ENCODE peak calls at places on chromosomes 11 and 22, in six cellular contexts. A is stomach, S is HepG2, P is transverse colon, W is esophagus muscularis mucosa, H is A549. D is an unnamed sample.
A peak's percentile ranks its signal among the peaks of the same experiment; 100 is the strongest.

GRCh38 chr11:118897721-118898310 is 14.1 kb downstream of the CXCR5 start:
- DNase-seq in A (no peak), S (no peak), P (peak; percentile 7), W (no peak), H (no peak), D (no peak)

GRCh38 chr11:72821920-72822799 is 7.9 kb downstream of the ATG16L2 start:
- DNase-seq in A (peak; percentile 95), S (peak; percentile 54), P (peak; percentile 92), W (no peak), H (peak; percentile 94), D (peak; percentile 95)

GRCh38 chr11:97361812-97362378 is 972.1 kb downstream of the JRKL start:
- DNase-seq in A (no peak), S (no peak), P (no peak), W (no peak), H (no peak), D (no peak)

GRCh38 chr11:63913866-63914830 is 2.8 kb downstream of the RCOR2 start:
- DNase-seq in A (no peak), S (no peak), P (no peak), W (no peak), H (no peak), D (no peak)

GRCh38 chr22:41445171-41446056 is 1.2 kb downstream of the TOB2 start:
- DNase-seq in A (peak; percentile 32), S (no peak), P (peak; percentile 31), W (no peak), H (no peak), D (peak; percentile 55)

GRCh38 chr11:111176603-111177002 is 68.9 kb upstream of the POU2AF2 start:
- DNase-seq in A (no peak), S (no peak), P (no peak), W (no peak), H (no peak), D (no peak)

GRCh38 chr22:37345863-37346514 is 63.7 kb downstream of the CYTH4 start:
- DNase-seq in A (no peak), S (no peak), P (peak; percentile 14), W (no peak), H (no peak), D (peak; percentile 81)

GRCh38 chr11:898540-899190 is 11.9 kb downstream of the CHID1 start:
- DNase-seq in A (no peak), S (peak; percentile 23), P (no peak), W (no peak), H (no peak), D (no peak)

GRCh38 chr11:24587655-24588054 is 90.8 kb downstream of the LUZP2 start:
- DNase-seq in A (no peak), S (no peak), P (no peak), W (no peak), H (no peak), D (no peak)

GRCh38 chr22:31647516-31647915 is 14.5 kb downstream of the PISD start:
- DNase-seq in A (no peak), S (no peak), P (no peak), W (no peak), H (no peak), D (no peak)

GRCh38 chr22:42678894-42679293 is 29.7 kb upstream of the CYB5R3 start:
- DNase-seq in A (no peak), S (no peak), P (no peak), W (no peak), H (no peak), D (no peak)

GRCh38 chr22:35930933-35931332 is 97.7 kb downstream of the RBFOX2 start:
- DNase-seq in A (no peak), S (peak; percentile 78), P (no peak), W (no peak), H (peak; percentile 29), D (no peak)

GRCh38 chr11:48170176-48170839 is 46.3 kb upstream of the OR4B1 start:
- DNase-seq in A (no peak), S (no peak), P (no peak), W (no peak), H (no peak), D (no peak)

GRCh38 chr22:39469681-39470461 is 13.1 kb downstream of the MGAT3 start:
- DNase-seq in A (no peak), S (peak; percentile 75), P (no peak), W (no peak), H (no peak), D (no peak)

GRCh38 chr11:85945296-85945695 is 90.1 kb downstream of the CCDC83 start:
- DNase-seq in A (no peak), S (no peak), P (no peak), W (no peak), H (no peak), D (no peak)

DNA sequence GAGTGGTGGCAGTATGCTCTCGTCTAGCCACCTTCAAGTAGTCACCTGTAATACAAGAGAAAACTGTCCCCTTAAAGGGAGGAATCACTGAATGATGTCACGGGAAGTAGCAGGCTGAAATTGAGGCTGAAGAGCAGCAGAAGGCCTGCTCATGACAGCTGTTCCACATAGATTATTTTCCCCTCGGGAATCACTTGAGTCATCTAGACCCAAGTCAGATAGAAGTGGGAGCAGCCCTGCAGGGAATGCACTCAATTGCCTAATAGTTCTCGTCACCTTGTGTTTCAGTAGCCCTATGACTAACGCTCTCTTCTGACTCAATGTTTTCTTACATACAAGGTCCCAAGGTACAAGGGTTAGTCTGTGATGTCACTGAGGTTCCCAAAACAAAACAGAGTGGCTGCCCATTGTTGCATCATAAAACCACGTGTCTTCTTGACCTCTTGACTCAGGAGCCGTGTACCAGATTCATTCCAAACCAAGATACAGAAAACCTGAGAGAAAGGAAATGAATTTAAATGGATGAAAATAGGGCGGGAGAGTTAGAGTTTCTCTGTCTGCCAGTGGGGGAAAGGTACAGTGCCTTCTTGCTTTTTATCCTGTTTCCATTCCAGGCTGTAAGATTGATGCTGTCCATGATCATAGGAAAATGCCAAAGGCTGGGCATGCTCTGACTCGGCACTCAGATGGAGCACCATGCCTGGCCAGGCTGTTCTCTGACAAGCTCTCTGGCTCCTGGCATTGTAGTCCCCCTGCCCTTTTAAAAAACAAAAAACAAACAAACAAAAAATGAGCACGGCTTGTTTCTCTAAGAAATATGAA is 21.6 kb upstream of the C11orf96 start:
- DNase-seq in A (peak; percentile 46), S (peak; percentile 91), P (peak; percentile 46), W (peak; percentile 96), H (peak; percentile 95), D (peak; percentile 75)
- TF ChIP-seq EP300 in A (peak; percentile 93), S (no peak), P (peak; percentile 84), W (peak; percentile 84), H (peak; percentile 61), D (peak; percentile 100)

GRCh38 chr11:106032861-106033260 is 10.8 kb upstream of the MSANTD4 start:
- DNase-seq in A (no peak), S (no peak), P (no peak), W (no peak), H (no peak), D (no peak)

GRCh38 chr11:106031936-106032335 is 9.9 kb upstream of the MSANTD4 start:
- DNase-seq in A (no peak), S (no peak), P (no peak), W (no peak), H (no peak), D (no peak)

GRCh38 chr11:106031210-106031845 is 9.3 kb upstream of the MSANTD4 start:
- DNase-seq in A (no peak), S (no peak), P (no peak), W (no peak), H (no peak), D (no peak)

GRCh38 chr11:106030609-106031008 is 8.6 kb upstream of the MSANTD4 start:
- DNase-seq in A (no peak), S (no peak), P (no peak), W (no peak), H (no peak), D (no peak)
- TF ChIP-seq EP300 in A (no peak), S (no peak), P (no peak), W (no peak), H (no peak), D (no peak)

GRCh38 chr11:96307748-96308133 is 35.3 kb downstream of the MAML2 start:
- DNase-seq in A (no peak), S (no peak), P (no peak), W (no peak), H (peak; percentile 38), D (no peak)

GRCh38 chr11:96306600-96306932 is 36.4 kb downstream of the MAML2 start:
- DNase-seq in A (no peak), S (no peak), P (no peak), W (no peak), H (no peak), D (no peak)

GRCh38 chr11:96309001-96309642 is 33.9 kb downstream of the MAML2 start:
- DNase-seq in A (no peak), S (no peak), P (no peak), W (no peak), H (no peak), D (no peak)

GRCh38 chr11:96309643-96310017 is 33.4 kb downstream of the MAML2 start:
- DNase-seq in A (no peak), S (no peak), P (no peak), W (no peak), H (no peak), D (no peak)

GRCh38 chr11:96306933-96307747 is 35.9 kb downstream of the MAML2 start:
- DNase-seq in A (peak; percentile 90), S (peak; percentile 81), P (peak; percentile 90), W (peak; percentile 95), H (peak; percentile 67), D (peak; percentile 88)
- TF ChIP-seq EP300 in A (no peak), S (no peak), P (no peak), W (no peak), H (no peak), D (no peak)

GRCh38 chr11:46063138-46063537 is 58.1 kb downstream of the PHF21A start:
- DNase-seq in A (no peak), S (no peak), P (no peak), W (no peak), H (no peak), D (no peak)

GRCh38 chr11:46065681-46066080 is 55.6 kb downstream of the PHF21A start:
- DNase-seq in A (no peak), S (no peak), P (no peak), W (no peak), H (no peak), D (no peak)

GRCh38 chr11:46069595-46069994 is 51.7 kb downstream of the PHF21A start:
- DNase-seq in A (no peak), S (no peak), P (no peak), W (no peak), H (no peak), D (no peak)

GRCh38 chr11:46064221-46064620 is 57.0 kb downstream of the PHF21A start:
- DNase-seq in A (no peak), S (no peak), P (no peak), W (no peak), H (no peak), D (no peak)

GRCh38 chr11:46066335-46066734 is 54.9 kb downstream of the PHF21A start:
- DNase-seq in A (no peak), S (no peak), P (no peak), W (no peak), H (no peak), D (no peak)
- TF ChIP-seq EP300 in A (no peak), S (no peak), P (no peak), W (no peak), H (no peak), D (no peak)

D was measured in ovary.